ENCODE peak calls at places on chromosomes 12 and 14, in ten cellular contexts. F, Y, X, T, D, A, K, R, S and I are unnamed samples.

GRCh38 chr14:76352639-76353281 is 23.2 kb upstream of the ESRRB start:
- DNase-seq in F (peak), Y (peak), X (peak), T (peak), D (peak), A (peak), K (peak), R (no peak), S (peak), I (no peak)

GRCh38 chr12:32051511-32052299 is 54.9 kb upstream of the BICD1 start:
- DNase-seq in F (no peak), Y (no peak), X (no peak), T (no peak), D (peak), A (peak), K (peak), R (no peak), S (no peak), I (peak)

GRCh38 chr14:23881292-23881691 is 72.3 kb upstream of the DHRS4 start:
- DNase-seq in F (no peak), Y (no peak), X (no peak), T (no peak), D (no peak), A (no peak), K (no peak), R (no peak), S (no peak), I (no peak)

GRCh38 chr14:74548881-74549280 is 55.3 kb downstream of the ISCA2 start:
- DNase-seq in F (no peak), Y (peak), X (no peak), T (peak), D (peak), A (no peak), K (peak), R (no peak), S (no peak), I (no peak)

GRCh38 chr12:123109319-123109772 is 41.5 kb downstream of the PITPNM2 start:
- DNase-seq in F (no peak), Y (no peak), X (no peak), T (no peak), D (no peak), A (no peak), K (no peak), R (no peak), S (no peak), I (no peak)

GRCh38 chr12:22014783-22015144 is 31.3 kb upstream of the CMAS start:
- DNase-seq in F (no peak), Y (no peak), X (no peak), T (peak), D (no peak), A (no peak), K (peak), R (no peak), S (no peak), I (no peak)

GRCh38 chr12:65911321-65911720 is 87.0 kb downstream of the HMGA2 start:
- DNase-seq in F (no peak), Y (no peak), X (no peak), T (no peak), D (peak), A (peak), K (peak), R (no peak), S (no peak), I (peak)

GRCh38 chr14:98714604-98715003 is 557.4 kb downstream of the BCL11B start:
- DNase-seq in F (no peak), Y (no peak), X (no peak), T (no peak), D (no peak), A (no peak), K (no peak), R (no peak), S (no peak), I (no peak)

GRCh38 chr12:109074866-109075265 is 18.4 kb downstream of the ALKBH2 start:
- DNase-seq in F (no peak), Y (no peak), X (no peak), T (no peak), D (no peak), A (no peak), K (no peak), R (no peak), S (no peak), I (no peak)

GRCh38 chr14:33859306-33859705 is 91.6 kb downstream of the EGLN3 start:
- DNase-seq in F (no peak), Y (no peak), X (no peak), T (no peak), D (peak), A (no peak), K (no peak), R (no peak), S (no peak), I (peak)

GRCh38 chr12:125015680-125016310 is 22.4 kb downstream of the BRI3BP start:
- DNase-seq in F (no peak), Y (no peak), X (no peak), T (no peak), D (no peak), A (no peak), K (no peak), R (no peak), S (no peak), I (no peak)

GRCh38 chr14:85533821-85534271 is 3.9 kb downstream of the FLRT2 start:
- DNase-seq in F (peak), Y (no peak), X (no peak), T (peak), D (peak), A (no peak), K (peak), R (peak), S (peak), I (no peak)

GRCh38 chr14:87888136-87888999 is 104.6 kb downstream of the GALC start:
- DNase-seq in F (peak), Y (peak), X (no peak), T (no peak), D (peak), A (peak), K (no peak), R (no peak), S (peak), I (peak)

GRCh38 chr12:2680676-2681039 is 114.1 kb upstream of the FKBP4 start:
- DNase-seq in F (no peak), Y (no peak), X (peak), T (no peak), D (no peak), A (no peak), K (no peak), R (no peak), S (no peak), I (no peak)

GRCh38 chr12:10740182-10740581 is 17.1 kb upstream of the YBX3 start:
- DNase-seq in F (no peak), Y (no peak), X (peak), T (no peak), D (peak), A (peak), K (no peak), R (no peak), S (no peak), I (peak)

GRCh38 chr12:116892318-116892717 is 11.1 kb upstream of the HRK start:
- DNase-seq in F (no peak), Y (no peak), X (no peak), T (no peak), D (no peak), A (no peak), K (no peak), R (no peak), S (no peak), I (peak)

GRCh38 chr12:53380104-53380796 is at the start of gene SP1:
- DNase-seq in F (peak), Y (peak), X (peak), T (peak), D (peak), A (peak), K (peak), R (peak), S (peak), I (peak)

GRCh38 chr14:64289571-64289970 is 4.6 kb downstream of the ESR2 start:
- DNase-seq in F (no peak), Y (no peak), X (no peak), T (no peak), D (no peak), A (no peak), K (no peak), R (peak), S (no peak), I (no peak)

GRCh38 chr14:64292197-64292596 is 2.0 kb downstream of the ESR2 start:
- DNase-seq in F (no peak), Y (no peak), X (no peak), T (no peak), D (no peak), A (no peak), K (no peak), R (no peak), S (no peak), I (no peak)

GRCh38 chr14:64294672-64295413 is 672 bp upstream of the ESR2 start:
- DNase-seq in F (peak), Y (peak), X (peak), T (peak), D (peak), A (peak), K (peak), R (peak), S (peak), I (peak)

GRCh38 chr14:64296561-64296960 is 2.4 kb upstream of the ESR2 start:
- DNase-seq in F (no peak), Y (no peak), X (no peak), T (no peak), D (peak), A (no peak), K (peak), R (peak), S (no peak), I (peak)

GRCh38 chr14:64293976-64294671 is at the start of gene ESR2:
- DNase-seq in F (peak), Y (peak), X (peak), T (peak), D (peak), A (peak), K (peak), R (peak), S (peak), I (peak)
- TF ChIP-seq CTCF in F (no peak), Y (peak), X (no peak), T (no peak), D (peak), A (no peak), K (peak), R (peak), S (no peak), I (peak)

GRCh38 chr12:89708793-89709156 is at the start of gene ATP2B1:
- DNase-seq in F (peak), Y (peak), X (peak), T (peak), D (peak), A (peak), K (peak), R (peak), S (peak), I (peak)
- TF ChIP-seq CTCF in F (no peak), Y (peak), X (no peak), T (peak), D (no peak), A (no peak), K (no peak), R (peak), S (no peak), I (peak)

GRCh38 chr12:95336387-95337067 is 118.9 kb downstream of the VEZT start:
- DNase-seq in F (peak), Y (peak), X (peak), T (peak), D (peak), A (peak), K (peak), R (peak), S (peak), I (peak)
- TF ChIP-seq CTCF in F (no peak), Y (peak), X (peak), T (peak), D (peak), A (peak), K (peak), R (peak), S (peak), I (peak)

GRCh38 chr12:110616471-110617115 is 2.7 kb downstream of the TCTN1 start:
- DNase-seq in F (no peak), Y (no peak), X (no peak), T (no peak), D (no peak), A (no peak), K (no peak), R (no peak), S (no peak), I (no peak)

GRCh38 chr12:110615171-110615570 is 1.2 kb downstream of the TCTN1 start:
- DNase-seq in F (no peak), Y (no peak), X (no peak), T (no peak), D (no peak), A (no peak), K (no peak), R (no peak), S (no peak), I (no peak)

GRCh38 chr12:110619534-110619953 is 5.6 kb downstream of the TCTN1 start:
- DNase-seq in F (no peak), Y (no peak), X (no peak), T (no peak), D (no peak), A (no peak), K (no peak), R (no peak), S (no peak), I (no peak)

GRCh38 chr12:110613771-110614684 is at the start of gene TCTN1:
- DNase-seq in F (peak), Y (peak), X (peak), T (peak), D (peak), A (peak), K (peak), R (peak), S (peak), I (peak)
- TF ChIP-seq CTCF in F (no peak), Y (peak), X (no peak), T (no peak), D (no peak), A (no peak), K (no peak), R (no peak), S (no peak), I (peak)

GRCh38 chr14:58276208-58276607 is 22.1 kb upstream of the ARID4A start:
- DNase-seq in F (no peak), Y (no peak), X (no peak), T (no peak), D (no peak), A (no peak), K (no peak), R (no peak), S (no peak), I (no peak)

GRCh38 chr14:58275527-58276190 is 22.7 kb upstream of the ARID4A start:
- DNase-seq in F (no peak), Y (no peak), X (no peak), T (no peak), D (no peak), A (no peak), K (no peak), R (no peak), S (no peak), I (no peak)

GRCh38 chr14:58278177-58278576 is 20.2 kb upstream of the ARID4A start:
- DNase-seq in F (no peak), Y (no peak), X (no peak), T (no peak), D (no peak), A (no peak), K (no peak), R (no peak), S (no peak), I (no peak)

GRCh38 chr14:58270628-58271027 is 26.0 kb downstream of the PSMA3 start:
- DNase-seq in F (no peak), Y (no peak), X (no peak), T (no peak), D (no peak), A (no peak), K (no peak), R (no peak), S (no peak), I (no peak)

DNA sequence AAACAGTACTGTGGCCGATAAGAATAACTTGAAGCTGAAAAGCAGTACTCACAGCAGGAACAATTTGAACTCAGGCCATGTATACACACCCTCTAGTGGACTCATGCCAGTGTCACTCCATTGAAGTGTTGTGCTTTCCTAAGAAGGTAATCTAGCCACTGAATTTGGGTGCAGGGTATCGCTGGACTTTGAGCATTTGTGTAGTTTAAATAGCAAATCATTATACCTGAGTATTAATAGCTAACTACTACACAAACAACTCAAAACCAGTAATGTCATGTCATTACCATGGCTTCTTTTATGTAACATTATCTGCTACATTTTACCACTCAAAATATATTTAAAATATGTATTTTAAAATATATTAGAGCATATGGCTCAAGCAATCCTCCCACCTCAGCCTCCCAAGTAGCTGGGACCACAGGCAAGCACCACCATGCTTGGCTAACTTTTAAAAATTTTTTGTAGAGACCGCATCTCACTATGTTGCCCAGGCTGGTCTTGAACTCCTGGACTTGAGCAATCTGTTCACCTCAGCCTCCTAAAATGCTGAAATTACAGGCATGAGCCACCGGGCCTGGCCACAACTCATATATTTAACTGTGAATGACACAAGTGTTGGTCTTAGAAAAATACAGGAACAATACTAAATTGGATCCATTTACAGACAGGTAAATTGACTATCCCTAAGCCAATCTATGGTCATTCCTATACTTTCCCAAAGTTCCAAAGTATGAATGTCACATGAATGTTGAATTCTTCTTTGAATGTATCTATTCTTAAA is 25.6 kb upstream of the ARID4A start:
- DNase-seq in F (no peak), Y (no peak), X (peak), T (no peak), D (peak), A (peak), K (peak), R (no peak), S (no peak), I (peak)
- TF ChIP-seq CTCF in F (no peak), Y (peak), X (peak), T (no peak), D (peak), A (no peak), K (no peak), R (no peak), S (no peak), I (peak)

GRCh38 chr14:62030387-62030786 is 268.2 kb downstream of the SNAPC1 start:
- DNase-seq in F (no peak), Y (no peak), X (no peak), T (no peak), D (no peak), A (no peak), K (no peak), R (no peak), S (no peak), I (no peak)
- TF ChIP-seq CTCF in F (no peak), Y (no peak), X (no peak), T (no peak), D (no peak), A (no peak), K (no peak), R (no peak), S (no peak), I (no peak)

DNA sequence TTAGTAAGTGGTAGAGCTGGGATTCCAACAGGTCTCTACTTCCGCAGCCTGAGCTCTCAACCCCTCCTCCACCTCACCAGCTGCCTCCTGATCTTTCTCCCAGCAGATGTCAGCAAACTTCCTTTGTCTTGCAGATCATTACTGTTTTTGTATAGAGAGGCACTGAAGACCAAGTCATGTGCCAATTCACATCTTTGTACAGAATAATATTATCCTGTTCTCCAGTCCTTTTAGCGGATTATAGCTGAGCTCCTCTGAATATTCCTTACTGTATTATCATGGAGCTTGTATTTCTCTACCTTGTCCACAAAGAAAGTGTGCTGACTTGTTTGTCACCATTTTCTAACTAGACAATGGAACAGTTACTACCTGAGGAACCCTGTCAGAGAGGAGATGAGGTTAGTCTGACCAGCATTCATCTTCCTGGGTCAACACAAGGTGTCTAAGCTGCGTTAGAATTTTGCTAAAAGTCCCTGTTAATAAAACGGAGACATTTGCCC is 142.3 kb upstream of the ARHGAP5 start:
- DNase-seq in F (peak), Y (no peak), X (peak), T (peak), D (peak), A (peak), K (peak), R (no peak), S (peak), I (peak)
- TF ChIP-seq CTCF in F (no peak), Y (peak), X (peak), T (peak), D (peak), A (peak), K (peak), R (peak), S (peak), I (peak)

DNA sequence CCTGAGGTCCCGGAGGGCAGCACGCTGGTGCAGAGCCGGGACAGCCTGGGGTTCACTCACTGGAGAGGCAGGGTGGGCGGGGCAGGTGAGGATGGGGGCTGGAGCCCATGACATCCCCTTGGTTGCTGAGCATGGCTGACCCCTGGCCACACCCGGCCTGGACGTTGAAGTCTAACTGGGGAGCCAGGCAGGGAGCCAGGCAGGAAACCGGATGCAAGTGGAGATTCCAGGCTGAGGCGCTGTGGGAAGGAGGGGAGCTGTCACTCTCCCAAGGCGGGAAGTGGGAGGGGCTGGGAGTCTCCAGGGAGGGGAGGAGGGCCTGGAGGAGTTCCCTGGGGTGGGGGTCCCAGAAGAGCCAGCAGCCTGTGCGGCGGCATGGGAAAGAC is 7.7 kb upstream of the INF2 start:
- DNase-seq in F (peak), Y (peak), X (peak), T (peak), D (peak), A (peak), K (peak), R (no peak), S (peak), I (peak)
- TF ChIP-seq CTCF in F (no peak), Y (no peak), X (no peak), T (no peak), D (no peak), A (no peak), K (peak), R (no peak), S (no peak), I (no peak)

DNA sequence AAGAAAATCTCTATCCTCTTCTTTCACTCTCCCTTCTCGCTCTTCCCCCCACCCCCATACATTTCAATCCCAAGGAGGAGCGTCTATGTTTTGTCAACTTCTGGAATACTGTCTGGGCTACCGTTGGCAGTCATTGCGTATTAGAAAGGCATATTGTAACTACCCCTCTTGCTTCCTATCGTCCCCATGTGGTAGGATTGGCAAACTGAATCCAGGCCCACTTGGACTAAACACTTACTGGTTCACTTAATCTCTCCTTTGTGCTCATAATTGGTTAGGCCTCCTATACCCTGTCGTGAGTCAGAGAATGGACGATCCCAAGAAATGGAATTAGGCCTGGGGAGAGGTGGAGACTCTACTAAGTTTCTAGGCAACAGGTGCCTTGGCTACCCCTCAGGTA is 68.8 kb upstream of the SLC8A3 start:
- DNase-seq in F (peak), Y (no peak), X (no peak), T (no peak), D (no peak), A (peak), K (peak), R (no peak), S (no peak), I (peak)
- TF ChIP-seq CTCF in F (peak), Y (no peak), X (no peak), T (no peak), D (no peak), A (peak), K (peak), R (no peak), S (no peak), I (peak)